ENCODE peak calls at places on chromosomes 13 and 19, in five cellular contexts. X is neural progenitor cell, V is NCI-H510A treated with DMSO at 0.1 percent for 48 hours, Y is astrocyte of the spinal cord, R is tibial nerve. P is an unnamed sample.

GRCh38 chr13:42137856-42138537 is 89.5 kb downstream of the DGKH start:
- DNase-seq in R (no peak), X (no peak), V (no peak), Y (peak), P (no peak)

GRCh38 chr13:33289966-33290365 is 4.4 kb upstream of the STARD13 start:
- DNase-seq in R (no peak), X (no peak), V (no peak), Y (no peak), P (no peak)

GRCh38 chr13:33519561-33520479 is 234.3 kb upstream of the STARD13 start:
- DNase-seq in X (no peak), V (no peak), R (no peak), Y (peak), P (no peak)

GRCh38 chr13:50344717-50345116 is 329.5 kb downstream of the KCNRG start:
- DNase-seq in R (no peak), V (no peak), X (no peak), Y (no peak), P (peak)

GRCh38 chr13:67094952-67095351 is 135.2 kb downstream of the PCDH9 start:
- DNase-seq in Y (no peak), V (no peak), X (no peak), R (no peak), P (no peak)

GRCh38 chr19:11538232-11539036 is at the start of gene CNN1:
- DNase-seq in R (peak), V (no peak), Y (peak), X (peak), P (no peak)

GRCh38 chr13:32731576-32731975 is 145.3 kb downstream of the PDS5B start:
- DNase-seq in R (no peak), V (no peak), Y (peak), X (no peak), P (no peak)

GRCh38 chr19:10452726-10453620 is 32.6 kb downstream of the PDE4A start:
- DNase-seq in V (no peak), Y (no peak), X (no peak), R (no peak), P (no peak)

GRCh38 chr13:107669356-107669755 is 546.0 kb downstream of the LIG4 start:
- DNase-seq in X (no peak), V (no peak), Y (peak), R (no peak), P (no peak)

GRCh38 chr19:13382633-13382938 is 123.7 kb downstream of the CACNA1A start:
- DNase-seq in V (no peak), Y (no peak), X (no peak), R (no peak), P (no peak)

GRCh38 chr13:87827479-87827878 is 156.3 kb downstream of the SLITRK5 start:
- DNase-seq in Y (peak), X (no peak), V (no peak), R (no peak), P (no peak)

GRCh38 chr13:24654741-24655140 is 25.5 kb upstream of the ATP12A start:
- DNase-seq in Y (no peak), R (no peak), V (no peak), X (no peak), P (no peak)

GRCh38 chr19:11418518-11419506 is at the start of gene RGL3:
- DNase-seq in R (no peak), Y (no peak), V (peak), X (peak), P (peak)

GRCh38 chr19:1674293-1674679 is 21.9 kb upstream of the TCF3 start:
- DNase-seq in V (no peak), X (no peak), R (no peak), Y (no peak), P (no peak)

GRCh38 chr19:6531163-6531955 is 533 bp downstream of the TNFSF9 start:
- DNase-seq in Y (no peak), V (no peak), R (no peak), X (no peak), P (no peak)

GRCh38 chr13:47326061-47326460 is 429.2 kb upstream of the HTR2A start:
- DNase-seq in Y (no peak), R (no peak), X (no peak), V (no peak), P (no peak)

GRCh38 chr13:108728370-108728769 is 99.0 kb downstream of the MYO16 start:
- DNase-seq in R (no peak), X (peak), V (no peak), Y (no peak), P (no peak)

GRCh38 chr13:45333973-45334922 is 6.7 kb downstream of the TPT1 start:
- DNase-seq in V (no peak), Y (peak), X (no peak), R (no peak), P (no peak)

GRCh38 chr19:7554990-7555864 is 19.7 kb downstream of the PNPLA6 start:
- DNase-seq in V (no peak), X (peak), R (no peak), Y (no peak), P (no peak)

GRCh38 chr19:18479964-18480723 is 41.7 kb downstream of the ELL start:
- DNase-seq in V (peak), X (no peak), R (peak), Y (no peak), P (peak)

GRCh38 chr13:112637017-112637801 is 49.3 kb upstream of the TUBGCP3 start:
- DNase-seq in X (no peak), Y (no peak), R (no peak), V (no peak), P (no peak)

GRCh38 chr19:41000310-41000737 is 9.2 kb downstream of the CYP2B6 start:
- DNase-seq in X (no peak), V (no peak), Y (no peak), R (no peak), P (no peak)

GRCh38 chr13:46593403-46593802 is 40.4 kb downstream of the LRCH1 start:
- DNase-seq in X (no peak), Y (no peak), R (no peak), V (no peak), P (no peak)

GRCh38 chr19:27673986-27674385 is 1539.0 kb downstream of the UQCRFS1 start:
- DNase-seq in V (no peak), R (no peak), X (no peak), Y (no peak), P (no peak)

GRCh38 chr19:48780684-48781391 is 25.5 kb downstream of the FGF21 start:
- DNase-seq in X (no peak), R (peak), Y (no peak), V (no peak), P (no peak)

GRCh38 chr13:101529419-101529818 is 76.9 kb downstream of the ITGBL1 start:
- DNase-seq in X (no peak), R (peak), V (no peak), Y (peak), P (no peak)

GRCh38 chr19:39390460-39390758 is 497 bp downstream of the PAF1 start:
- DNase-seq in Y (no peak), X (no peak), R (no peak), V (no peak), P (no peak)

GRCh38 chr13:110245421-110245899 is 61.5 kb downstream of the COL4A1 start:
- DNase-seq in X (no peak), V (no peak), Y (peak), R (no peak), P (no peak)

GRCh38 chr19:37872383-37872782 is 34.0 kb downstream of the WDR87 start:
- DNase-seq in X (no peak), V (no peak), Y (no peak), R (no peak), P (no peak)

GRCh38 chr19:48424694-48425219 is 21.0 kb upstream of the GRWD1 start:
- DNase-seq in V (no peak), R (no peak), Y (peak), X (no peak), P (no peak)

GRCh38 chr19:49335071-49335783 is at the start of gene CD37:
- DNase-seq in Y (no peak), X (no peak), R (no peak), V (no peak), P (no peak)

GRCh38 chr13:97225533-97225932 is 3.4 kb downstream of the MBNL2 start:
- DNase-seq in Y (no peak), V (no peak), R (no peak), X (no peak), P (no peak)

GRCh38 chr19:37218592-37218935 is 550 bp downstream of the ZNF383 start:
- DNase-seq in X (no peak), V (no peak), Y (peak), R (no peak), P (no peak)

GRCh38 chr19:18435185-18435841 is 2.6 kb downstream of the ISYNA1 start:
- DNase-seq in V (no peak), R (no peak), X (no peak), Y (no peak), P (no peak)

GRCh38 chr19:3477506-3477905 is 2.8 kb downstream of the SMIM24 start:
- DNase-seq in R (no peak), Y (no peak), V (no peak), X (no peak), P (no peak)

GRCh38 chr13:40969169-40969901 is 49.8 kb downstream of the ELF1 start:
- DNase-seq in Y (no peak), V (no peak), R (no peak), X (no peak), P (no peak)

GRCh38 chr13:37640499-37640898 is 41.9 kb upstream of the POSTN start:
- DNase-seq in V (no peak), Y (peak), X (peak), R (no peak), P (no peak)